ENCODE peak calls at places on chromosome 15, in ten cellular contexts. P, N, J, D, B, U, G, Q, F and I are unnamed samples.

GRCh38 chr15:51205050-51205707 is 110.5 kb upstream of the TNFAIP8L3 start:
- DNase-seq in Q (no peak), D (no peak), N (no peak), P (no peak), F (no peak), G (no peak), B (no peak), J (no peak), U (no peak), I (no peak)

GRCh38 chr15:74193305-74193718 is 9.3 kb downstream of the STRA6 start:
- DNase-seq in B (no peak), J (no peak), N (no peak), F (no peak), G (no peak), D (no peak), U (no peak), Q (no peak), P (no peak), I (peak; percentile 84)

GRCh38 chr15:39239562-39239961 is 341.3 kb upstream of the THBS1 start:
- DNase-seq in P (no peak), G (no peak), N (no peak), Q (no peak), U (no peak), B (no peak), J (no peak), F (no peak), D (no peak), I (no peak)

GRCh38 chr15:85625856-85626255 is 168.9 kb downstream of the KLHL25 start:
- DNase-seq in F (peak; percentile 6), G (no peak), J (no peak), B (no peak), P (no peak), D (no peak), U (no peak), N (no peak), Q (no peak), I (no peak)

GRCh38 chr15:56980474-56980873 is 62.0 kb downstream of the TCF12 start:
- DNase-seq in N (no peak), Q (no peak), D (no peak), P (no peak), G (no peak), J (no peak), B (no peak), U (no peak), F (no peak), I (no peak)

GRCh38 chr15:89936793-89937265 is 24.1 kb upstream of the ARPIN start:
- DNase-seq in B (no peak), D (no peak), Q (no peak), F (no peak), U (no peak), J (no peak), N (no peak), P (no peak), G (no peak), I (no peak)

GRCh38 chr15:52558196-52558595 is 10.6 kb downstream of the ARPP19 start:
- DNase-seq in J (no peak), P (no peak), G (no peak), U (no peak), D (no peak), Q (no peak), N (no peak), F (peak; percentile 35), B (no peak), I (no peak)

GRCh38 chr15:89362203-89363101 is 27.8 kb upstream of the POLG start:
- DNase-seq in F (no peak), D (no peak), B (peak; percentile 75), U (no peak), P (no peak), Q (peak; percentile 51), N (no peak), J (peak; percentile 70), G (no peak), I (peak; percentile 88)